ENCODE peak calls at places on chromosomes 2 and 18, in ten cellular contexts. One of them, this sample, is unnamed.

GRCh38 chr2:109196081-109196875 is 67.3 kb downstream of the SH3RF3 start:
- DNase-seq in stomach: no peak
- DNase-seq in foreskin fibroblast: no peak
- DNase-seq in IMR-90: no peak
- DNase-seq in nephron progenitor cell: no peak
- DNase-seq in epithelial cell of esophagus: no peak
- DNase-seq in Caco-2: no peak
- DNase-seq in neural progenitor cell: no peak
- DNase-seq in fibroblast of the aortic adventitia: no peak
- DNase-seq in GM23338: no peak
- DNase-seq in this sample: no peak

GRCh38 chr2:73821669-73822068 is 7.1 kb upstream of the STAMBP start:
- DNase-seq in IMR-90: no peak
- DNase-seq in fibroblast of the aortic adventitia: no peak
- DNase-seq in GM23338: no peak
- DNase-seq in epithelial cell of esophagus: no peak
- DNase-seq in Caco-2: no peak
- DNase-seq in foreskin fibroblast: no peak
- DNase-seq in neural progenitor cell: no peak
- DNase-seq in stomach: no peak
- DNase-seq in nephron progenitor cell: no peak
- DNase-seq in this sample: no peak

GRCh38 chr2:3827673-3828575 is 124.5 kb downstream of the DCDC2C start:
- DNase-seq in IMR-90: peak; percentile 36
- DNase-seq in nephron progenitor cell: peak; percentile 28
- DNase-seq in neural progenitor cell: peak; percentile 44
- DNase-seq in fibroblast of the aortic adventitia: no peak
- DNase-seq in stomach: no peak
- DNase-seq in epithelial cell of esophagus: peak; percentile 28
- DNase-seq in foreskin fibroblast: no peak
- DNase-seq in Caco-2: no peak
- DNase-seq in GM23338: peak; percentile 51
- DNase-seq in this sample: peak; percentile 18

GRCh38 chr2:30714811-30715709 is 92.2 kb downstream of the CAPN13 start:
- DNase-seq in epithelial cell of esophagus: no peak
- DNase-seq in nephron progenitor cell: no peak
- DNase-seq in Caco-2: no peak
- DNase-seq in fibroblast of the aortic adventitia: no peak
- DNase-seq in GM23338: peak; percentile 34
- DNase-seq in neural progenitor cell: peak; percentile 21
- DNase-seq in IMR-90: no peak
- DNase-seq in stomach: peak; percentile 21
- DNase-seq in foreskin fibroblast: peak; percentile 20
- DNase-seq in this sample: no peak

GRCh38 chr18:51659781-51660180 is 462.3 kb upstream of the MEX3C start:
- DNase-seq in GM23338: no peak
- DNase-seq in stomach: no peak
- DNase-seq in fibroblast of the aortic adventitia: no peak
- DNase-seq in Caco-2: no peak
- DNase-seq in IMR-90: no peak
- DNase-seq in foreskin fibroblast: no peak
- DNase-seq in epithelial cell of esophagus: no peak
- DNase-seq in neural progenitor cell: peak; percentile 50
- DNase-seq in nephron progenitor cell: no peak
- DNase-seq in this sample: no peak

GRCh38 chr2:191063584-191063983 is 49.6 kb upstream of the STAT1 start:
- DNase-seq in fibroblast of the aortic adventitia: no peak
- DNase-seq in GM23338: no peak
- DNase-seq in stomach: no peak
- DNase-seq in Caco-2: no peak
- DNase-seq in nephron progenitor cell: no peak
- DNase-seq in neural progenitor cell: no peak
- DNase-seq in foreskin fibroblast: no peak
- DNase-seq in epithelial cell of esophagus: no peak
- DNase-seq in IMR-90: no peak
- DNase-seq in this sample: no peak

GRCh38 chr2:206799083-206799482 is 33.7 kb downstream of the FASTKD2 start:
- DNase-seq in neural progenitor cell: no peak
- DNase-seq in foreskin fibroblast: peak; percentile 61
- DNase-seq in Caco-2: no peak
- DNase-seq in nephron progenitor cell: no peak
- DNase-seq in epithelial cell of esophagus: no peak
- DNase-seq in GM23338: no peak
- DNase-seq in IMR-90: peak; percentile 34
- DNase-seq in fibroblast of the aortic adventitia: peak; percentile 42
- DNase-seq in stomach: no peak
- DNase-seq in this sample: no peak

GRCh38 chr2:38505779-38506178 is 96.9 kb downstream of the HNRNPLL start:
- DNase-seq in foreskin fibroblast: peak; percentile 92
- DNase-seq in IMR-90: peak; percentile 87
- DNase-seq in neural progenitor cell: no peak
- DNase-seq in stomach: no peak
- DNase-seq in GM23338: no peak
- DNase-seq in nephron progenitor cell: no peak
- DNase-seq in epithelial cell of esophagus: peak; percentile 84
- DNase-seq in fibroblast of the aortic adventitia: peak; percentile 73
- DNase-seq in Caco-2: no peak
- DNase-seq in this sample: no peak

GRCh38 chr2:24858996-24859395 is 61.0 kb downstream of the ADCY3 start:
- DNase-seq in fibroblast of the aortic adventitia: no peak
- DNase-seq in GM23338: no peak
- DNase-seq in Caco-2: no peak
- DNase-seq in foreskin fibroblast: no peak
- DNase-seq in stomach: no peak
- DNase-seq in nephron progenitor cell: no peak
- DNase-seq in neural progenitor cell: no peak
- DNase-seq in IMR-90: no peak
- DNase-seq in epithelial cell of esophagus: no peak
- DNase-seq in this sample: no peak

GRCh38 chr2:98463988-98464771 is 19.5 kb downstream of the INPP4A start:
- DNase-seq in epithelial cell of esophagus: no peak
- DNase-seq in IMR-90: no peak
- DNase-seq in GM23338: no peak
- DNase-seq in neural progenitor cell: no peak
- DNase-seq in foreskin fibroblast: no peak
- DNase-seq in Caco-2: no peak
- DNase-seq in nephron progenitor cell: no peak
- DNase-seq in stomach: peak; percentile 22
- DNase-seq in fibroblast of the aortic adventitia: no peak
- DNase-seq in this sample: no peak

GRCh38 chr2:37436324-37436723 is 91.9 kb downstream of the QPCT start:
- DNase-seq in neural progenitor cell: no peak
- DNase-seq in foreskin fibroblast: peak; percentile 15
- DNase-seq in GM23338: no peak
- DNase-seq in IMR-90: peak; percentile 92
- DNase-seq in stomach: no peak
- DNase-seq in Caco-2: no peak
- DNase-seq in fibroblast of the aortic adventitia: peak; percentile 24
- DNase-seq in epithelial cell of esophagus: no peak
- DNase-seq in nephron progenitor cell: no peak
- DNase-seq in this sample: no peak

GRCh38 chr2:11681722-11682589 is 12.0 kb upstream of the NTSR2 start:
- DNase-seq in nephron progenitor cell: peak; percentile 76
- DNase-seq in foreskin fibroblast: no peak
- DNase-seq in fibroblast of the aortic adventitia: no peak
- DNase-seq in GM23338: peak; percentile 72
- DNase-seq in epithelial cell of esophagus: peak; percentile 50
- DNase-seq in stomach: peak; percentile 57
- DNase-seq in neural progenitor cell: peak; percentile 63
- DNase-seq in Caco-2: peak; percentile 73
- DNase-seq in IMR-90: no peak
- DNase-seq in this sample: peak; percentile 59

GRCh38 chr2:234690569-234691225 is 193.8 kb upstream of the ARL4C start:
- DNase-seq in epithelial cell of esophagus: peak; percentile 69
- DNase-seq in GM23338: no peak
- DNase-seq in foreskin fibroblast: peak; percentile 49
- DNase-seq in nephron progenitor cell: no peak
- DNase-seq in IMR-90: peak; percentile 58
- DNase-seq in Caco-2: no peak
- DNase-seq in neural progenitor cell: peak; percentile 55
- DNase-seq in fibroblast of the aortic adventitia: peak; percentile 96
- DNase-seq in stomach: no peak
- DNase-seq in this sample: no peak

GRCh38 chr2:74639550-74639949 is 8.6 kb downstream of the M1AP start:
- DNase-seq in Caco-2: no peak
- DNase-seq in GM23338: no peak
- DNase-seq in nephron progenitor cell: no peak
- DNase-seq in foreskin fibroblast: no peak
- DNase-seq in epithelial cell of esophagus: no peak
- DNase-seq in neural progenitor cell: no peak
- DNase-seq in fibroblast of the aortic adventitia: no peak
- DNase-seq in stomach: no peak
- DNase-seq in IMR-90: no peak
- DNase-seq in this sample: no peak

GRCh38 chr18:62928316-62928715 is 213.0 kb downstream of the PHLPP1 start:
- DNase-seq in neural progenitor cell: no peak
- DNase-seq in nephron progenitor cell: no peak
- DNase-seq in epithelial cell of esophagus: no peak
- DNase-seq in GM23338: no peak
- DNase-seq in IMR-90: peak; percentile 33
- DNase-seq in foreskin fibroblast: peak; percentile 72
- DNase-seq in stomach: no peak
- DNase-seq in Caco-2: no peak
- DNase-seq in fibroblast of the aortic adventitia: peak; percentile 16
- DNase-seq in this sample: no peak

GRCh38 chr2:76711490-76711889 is 810.7 kb downstream of the LRRTM4 start:
- DNase-seq in Caco-2: no peak
- DNase-seq in nephron progenitor cell: no peak
- DNase-seq in GM23338: peak; percentile 45
- DNase-seq in epithelial cell of esophagus: no peak
- DNase-seq in foreskin fibroblast: no peak
- DNase-seq in neural progenitor cell: peak; percentile 29
- DNase-seq in fibroblast of the aortic adventitia: no peak
- DNase-seq in stomach: no peak
- DNase-seq in IMR-90: no peak
- DNase-seq in this sample: no peak

GRCh38 chr2:42041377-42042127 is 6.3 kb upstream of the PKDCC start:
- DNase-seq in Caco-2: no peak
- DNase-seq in nephron progenitor cell: no peak
- DNase-seq in epithelial cell of esophagus: no peak
- DNase-seq in GM23338: peak; percentile 52
- DNase-seq in IMR-90: no peak
- DNase-seq in stomach: no peak
- DNase-seq in fibroblast of the aortic adventitia: no peak
- DNase-seq in neural progenitor cell: no peak
- DNase-seq in foreskin fibroblast: no peak
- DNase-seq in this sample: no peak

GRCh38 chr2:218980800-218981389 is 4.1 kb downstream of the FEV start:
- DNase-seq in foreskin fibroblast: no peak
- DNase-seq in GM23338: peak; percentile 37
- DNase-seq in nephron progenitor cell: no peak
- DNase-seq in fibroblast of the aortic adventitia: no peak
- DNase-seq in stomach: no peak
- DNase-seq in epithelial cell of esophagus: no peak
- DNase-seq in IMR-90: no peak
- DNase-seq in neural progenitor cell: no peak
- DNase-seq in Caco-2: peak; percentile 34
- DNase-seq in this sample: no peak
- TF ChIP-seq CTCF in foreskin fibroblast: no peak
- TF ChIP-seq CTCF in GM23338: peak; percentile 40
- TF ChIP-seq CTCF in nephron progenitor cell: no peak
- TF ChIP-seq CTCF in fibroblast of the aortic adventitia: no peak
- TF ChIP-seq CTCF in stomach: no peak
- TF ChIP-seq CTCF in epithelial cell of esophagus: no peak
- TF ChIP-seq CTCF in IMR-90: no peak
- TF ChIP-seq CTCF in neural progenitor cell: no peak
- TF ChIP-seq CTCF in Caco-2: no peak
- TF ChIP-seq CTCF in this sample: no peak

DNA sequence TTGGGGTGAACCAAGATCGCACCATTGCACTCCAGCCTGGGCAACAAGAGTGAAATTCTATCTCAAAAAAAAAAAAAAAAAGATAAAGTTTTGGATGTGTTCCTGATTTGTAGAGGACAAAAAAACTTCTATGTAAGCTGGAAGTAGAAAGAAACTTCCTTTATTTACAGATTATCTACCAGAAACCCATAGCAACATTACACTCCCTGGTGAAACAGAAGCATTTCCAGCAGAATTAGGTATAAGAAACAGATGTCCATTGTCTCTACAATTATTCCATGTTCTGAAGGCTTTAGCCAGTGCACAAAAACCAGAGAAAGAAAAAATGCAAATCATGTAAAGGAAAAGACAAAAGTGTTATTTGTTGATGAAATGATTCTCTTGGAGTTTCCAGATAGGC is 4.9 kb downstream of the TUBB6 start:
- DNase-seq in foreskin fibroblast: no peak
- DNase-seq in stomach: no peak
- DNase-seq in neural progenitor cell: no peak
- DNase-seq in nephron progenitor cell: no peak
- DNase-seq in GM23338: no peak
- DNase-seq in epithelial cell of esophagus: no peak
- DNase-seq in IMR-90: peak; percentile 30
- DNase-seq in fibroblast of the aortic adventitia: peak; percentile 75
- DNase-seq in Caco-2: no peak
- DNase-seq in this sample: no peak
- TF ChIP-seq CTCF in foreskin fibroblast: no peak
- TF ChIP-seq CTCF in stomach: no peak
- TF ChIP-seq CTCF in neural progenitor cell: no peak
- TF ChIP-seq CTCF in nephron progenitor cell: no peak
- TF ChIP-seq CTCF in GM23338: no peak
- TF ChIP-seq CTCF in epithelial cell of esophagus: no peak
- TF ChIP-seq CTCF in IMR-90: no peak
- TF ChIP-seq CTCF in fibroblast of the aortic adventitia: no peak
- TF ChIP-seq CTCF in Caco-2: no peak
- TF ChIP-seq CTCF in this sample: no peak

GRCh38 chr2:71277536-71278103 is 50.7 kb upstream of the PAIP2B start:
- DNase-seq in epithelial cell of esophagus: peak; percentile 9
- DNase-seq in neural progenitor cell: peak; percentile 87
- DNase-seq in stomach: no peak
- DNase-seq in IMR-90: no peak
- DNase-seq in foreskin fibroblast: peak; percentile 41
- DNase-seq in nephron progenitor cell: peak; percentile 67
- DNase-seq in Caco-2: peak; percentile 70
- DNase-seq in fibroblast of the aortic adventitia: no peak
- DNase-seq in GM23338: peak; percentile 82
- DNase-seq in this sample: peak; percentile 71
- TF ChIP-seq CTCF in epithelial cell of esophagus: peak; percentile 32
- TF ChIP-seq CTCF in neural progenitor cell: peak; percentile 63
- TF ChIP-seq CTCF in stomach: no peak
- TF ChIP-seq CTCF in IMR-90: no peak
- TF ChIP-seq CTCF in foreskin fibroblast: peak; percentile 13
- TF ChIP-seq CTCF in nephron progenitor cell: peak; percentile 41
- TF ChIP-seq CTCF in Caco-2: peak; percentile 77
- TF ChIP-seq CTCF in fibroblast of the aortic adventitia: no peak
- TF ChIP-seq CTCF in GM23338: peak; percentile 48
- TF ChIP-seq CTCF in this sample: peak; percentile 58

DNA sequence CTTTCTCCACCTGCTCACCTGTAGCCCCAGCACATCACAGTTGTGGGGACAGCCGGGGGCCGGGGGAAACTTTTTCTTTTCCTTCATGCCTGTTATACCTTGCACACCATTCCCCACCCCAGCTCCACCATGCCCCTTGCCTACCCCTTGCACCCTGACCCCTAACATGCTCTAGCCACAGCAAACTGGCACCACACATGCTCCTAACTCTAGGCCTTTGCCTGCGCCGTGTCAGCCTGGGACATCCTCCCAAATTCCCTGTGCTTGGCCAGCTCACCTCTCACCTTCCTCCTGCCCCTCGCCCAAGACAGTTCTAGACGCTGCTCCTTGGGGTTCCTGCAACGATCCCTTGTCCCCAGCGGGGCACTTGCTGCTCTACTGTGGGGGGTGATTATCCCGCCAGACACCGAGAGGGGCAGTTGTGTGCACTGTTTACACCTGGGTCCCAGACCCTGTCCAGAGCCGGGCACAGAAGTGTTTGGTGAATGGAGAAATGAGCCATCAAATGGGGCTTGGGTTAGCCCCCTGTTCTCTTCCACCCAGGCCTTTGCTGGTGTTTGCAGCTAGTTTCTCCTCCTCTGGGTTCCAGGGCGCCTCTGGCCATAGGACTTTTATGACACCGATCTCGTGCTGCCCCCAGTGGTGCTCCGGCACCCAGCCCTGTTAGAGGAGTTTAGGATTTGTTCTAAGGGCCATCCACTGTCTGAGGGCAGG is 129.8 kb downstream of the CTIF start:
- DNase-seq in IMR-90: no peak
- DNase-seq in nephron progenitor cell: no peak
- DNase-seq in epithelial cell of esophagus: no peak
- DNase-seq in Caco-2: no peak
- DNase-seq in GM23338: no peak
- DNase-seq in stomach: no peak
- DNase-seq in fibroblast of the aortic adventitia: no peak
- DNase-seq in neural progenitor cell: no peak
- DNase-seq in foreskin fibroblast: no peak
- DNase-seq in this sample: no peak
- TF ChIP-seq CTCF in IMR-90: peak; percentile 9
- TF ChIP-seq CTCF in nephron progenitor cell: no peak
- TF ChIP-seq CTCF in epithelial cell of esophagus: no peak
- TF ChIP-seq CTCF in Caco-2: no peak
- TF ChIP-seq CTCF in GM23338: peak; percentile 35
- TF ChIP-seq CTCF in stomach: no peak
- TF ChIP-seq CTCF in fibroblast of the aortic adventitia: peak; percentile 14
- TF ChIP-seq CTCF in neural progenitor cell: no peak
- TF ChIP-seq CTCF in foreskin fibroblast: peak; percentile 2
- TF ChIP-seq CTCF in this sample: no peak

This sample was measured in neural crest cell.